ENCODE peak calls at places on chromosomes 1 and 21, in five cellular contexts. C, E, O, M and F are unnamed samples.
A peak's percentile ranks its signal among the peaks of the same experiment; 100 is the strongest.

GRCh38 chr1:154567386-154568164 is at the start of gene CHRNB2:
- DNase-seq in C (peak; percentile 22), M (peak; percentile 52), E (peak; percentile 62), O (peak; percentile 92), F (peak; percentile 75)

GRCh38 chr21:33949516-33950424 is 34.2 kb upstream of the ATP5PO start:
- DNase-seq in E (peak; percentile 48), O (no peak), C (no peak), M (no peak), F (no peak)

GRCh38 chr21:44477131-44477530 is 21.8 kb downstream of the LRRC3 start:
- DNase-seq in C (no peak), O (no peak), E (no peak), M (no peak), F (no peak)

GRCh38 chr1:203278087-203278884 is 27.0 kb upstream of the BTG2 start:
- DNase-seq in C (no peak), M (peak; percentile 47), O (no peak), E (no peak), F (no peak)

GRCh38 chr21:41235214-41235613 is 67.3 kb downstream of the BACE2 start:
- DNase-seq in M (peak; percentile 27), O (no peak), C (no peak), E (no peak), F (no peak)

GRCh38 chr1:5562769-5563168 is 429.5 kb downstream of the NPHP4 start:
- DNase-seq in E (no peak), M (no peak), C (no peak), O (no peak), F (no peak)

GRCh38 chr1:30697977-30698376 is 25.4 kb downstream of the MATN1 start:
- DNase-seq in C (peak; percentile 38), M (no peak), E (no peak), O (no peak), F (peak; percentile 39)

GRCh38 chr1:23202263-23202749 is 15.0 kb downstream of the HTR1D start:
- DNase-seq in M (peak; percentile 51), O (no peak), E (no peak), C (peak; percentile 50), F (no peak)

GRCh38 chr1:205317311-205317917 is 4.1 kb downstream of the NUAK2 start:
- DNase-seq in E (no peak), M (peak; percentile 62), C (peak; percentile 86), O (no peak), F (peak; percentile 70)

GRCh38 chr21:20662523-20662922 is 335.7 kb upstream of the NCAM2 start:
- DNase-seq in M (no peak), E (no peak), O (peak; percentile 39), C (no peak), F (no peak)

GRCh38 chr1:211547710-211548109 is 31.3 kb downstream of the SLC30A1 start:
- DNase-seq in C (no peak), M (no peak), O (no peak), E (no peak), F (no peak)

GRCh38 chr21:33259995-33260394 is 6.2 kb upstream of the IL10RB start:
- DNase-seq in O (no peak), E (no peak), C (no peak), M (no peak), F (no peak)

GRCh38 chr1:37752583-37753471 is 12.1 kb downstream of the EPHA10 start:
- DNase-seq in M (peak; percentile 8), E (no peak), O (peak; percentile 62), C (no peak), F (peak; percentile 37)

GRCh38 chr1:201420608-201421002 is 925 bp downstream of the TNNI1 start:
- DNase-seq in O (no peak), C (no peak), M (no peak), E (no peak), F (no peak)

GRCh38 chr1:9753121-9753531 is 70.6 kb downstream of the CLSTN1 start:
- DNase-seq in O (no peak), E (no peak), M (peak; percentile 82), C (peak; percentile 46), F (peak; percentile 62)

GRCh38 chr1:159867322-159868064 is 5.0 kb upstream of the VSIG8 start:
- DNase-seq in M (peak; percentile 30), O (peak; percentile 40), C (no peak), E (no peak), F (peak; percentile 27)

GRCh38 chr1:153532161-153532560 is 3.6 kb downstream of the S100A6 start:
- DNase-seq in O (no peak), M (peak; percentile 38), C (no peak), E (peak; percentile 42), F (no peak)

GRCh38 chr1:53329183-53329544 is 1.3 kb upstream of the LRP8 start:
- DNase-seq in O (no peak), E (no peak), M (no peak), C (no peak), F (no peak)

GRCh38 chr1:22562584-22563551 is at the start of gene EPHA8:
- DNase-seq in E (no peak), C (no peak), O (peak; percentile 22), M (no peak), F (no peak)

GRCh38 chr1:208837242-208837641 is 593.1 kb upstream of the PLXNA2 start:
- DNase-seq in C (no peak), O (no peak), E (no peak), M (no peak), F (no peak)

GRCh38 chr1:171243878-171244277 is 4.4 kb upstream of the FMO1 start:
- DNase-seq in M (no peak), O (no peak), E (no peak), C (no peak), F (no peak)

GRCh38 chr1:108845991-108846390 is 10.9 kb downstream of the AKNAD1 start:
- DNase-seq in E (no peak), M (no peak), C (no peak), O (no peak), F (no peak)

GRCh38 chr21:25298512-25299491 is 308.5 kb downstream of the MRPL39 start:
- DNase-seq in E (no peak), M (no peak), C (no peak), O (no peak), F (no peak)

GRCh38 chr1:2049517-2050481 is at the start of gene PRKCZ:
- DNase-seq in E (peak; percentile 96), C (no peak), M (no peak), O (peak; percentile 98), F (peak; percentile 91)

GRCh38 chr1:39625462-39626273 is 13.8 kb downstream of the HEYL start:
- DNase-seq in E (no peak), C (no peak), O (no peak), M (no peak), F (no peak)